ENCODE peak calls at places on chromosomes 5 and 9, in ten cellular contexts. G is effector CD4-positive, alpha-beta T cell; F is thyroid gland; O is RPMI7951; S is stimulated activated CD4-positive, alpha-beta T cell treated with anti-CD3 and anti-CD28 coated beads, TNF-alpha, amount 100 ng/mL, for 1 hour; C is Peyer's patch; Q is non-pigmented ciliary epithelial cell; J is cardiac fibroblast; T is HCT116; H is suprapubic skin. B is an unnamed sample.

GRCh38 chr9:88660611-88661010 is 125.6 kb downstream of the NXNL2 start:
- DNase-seq in Q (no peak), H (no peak), O (peak), F (peak), J (peak), C (no peak), T (peak), G (no peak), S (no peak), B (no peak)

GRCh38 chr5:158498959-158499679 is 600.6 kb downstream of the EBF1 start:
- DNase-seq in C (no peak), G (no peak), T (no peak), Q (no peak), H (no peak), J (no peak), O (no peak), F (no peak), S (no peak), B (no peak)

GRCh38 chr9:104969116-104969515 is 41.2 kb upstream of the ABCA1 start:
- DNase-seq in H (no peak), G (no peak), O (no peak), C (no peak), T (no peak), S (no peak), F (no peak), J (no peak), Q (no peak), B (no peak)

GRCh38 chr5:178832618-178833201 is 27.0 kb upstream of the ZNF354B start:
- DNase-seq in T (peak), C (no peak), G (no peak), J (no peak), O (no peak), F (no peak), S (no peak), Q (no peak), H (no peak), B (no peak)

GRCh38 chr9:82488702-82489578 is 500.4 kb downstream of the SPATA31D1 start:
- DNase-seq in H (no peak), Q (peak), F (peak), O (peak), C (no peak), T (no peak), G (no peak), S (no peak), J (peak), B (no peak)

GRCh38 chr5:135880278-135880677 is 15.4 kb downstream of the IL9 start:
- DNase-seq in Q (no peak), J (peak), T (peak), H (no peak), C (no peak), G (no peak), S (no peak), O (no peak), F (no peak), B (no peak)

GRCh38 chr5:78328585-78329173 is 31.7 kb upstream of the SCAMP1 start:
- DNase-seq in T (no peak), O (peak), F (no peak), H (no peak), J (peak), C (no peak), S (no peak), Q (no peak), G (no peak), B (no peak)

GRCh38 chr9:89899476-89900047 is 294.8 kb downstream of the GADD45G start:
- DNase-seq in C (no peak), G (no peak), O (no peak), Q (no peak), H (no peak), F (no peak), S (no peak), T (no peak), J (no peak), B (no peak)

GRCh38 chr5:52943285-52943684 is 45.9 kb upstream of the ITGA2 start:
- DNase-seq in S (no peak), F (no peak), Q (no peak), T (no peak), C (no peak), G (no peak), H (no peak), J (peak), O (peak), B (no peak)

GRCh38 chr9:107102011-107102410 is 181.1 kb upstream of the RAD23B start:
- DNase-seq in Q (no peak), H (no peak), C (no peak), O (no peak), T (no peak), J (no peak), G (no peak), F (no peak), S (no peak), B (no peak)

GRCh38 chr9:118083161-118083560 is 379.0 kb downstream of the TLR4 start:
- DNase-seq in S (no peak), O (no peak), Q (no peak), H (no peak), J (no peak), F (no peak), G (no peak), C (no peak), T (no peak), B (no peak)

GRCh38 chr5:34522599-34523381 is 133.3 kb upstream of the RAI14 start:
- DNase-seq in G (peak), S (no peak), F (peak), H (peak), C (no peak), J (peak), O (peak), Q (peak), T (peak), B (no peak)

GRCh38 chr9:130193531-130194405 is 21.6 kb downstream of the NCS1 start:
- DNase-seq in T (no peak), C (no peak), H (no peak), J (no peak), O (no peak), Q (no peak), G (no peak), S (no peak), F (peak), B (no peak)

GRCh38 chr5:128579111-128579510 is 41.1 kb upstream of the FBN2 start:
- DNase-seq in S (no peak), H (no peak), F (no peak), Q (peak), O (no peak), C (no peak), T (no peak), G (no peak), J (peak), B (no peak)

GRCh38 chr9:123360161-123361085 is 4.4 kb downstream of the CRB2 start:
- DNase-seq in F (peak), J (no peak), H (no peak), O (no peak), Q (no peak), T (no peak), G (no peak), S (no peak), C (peak), B (peak)

GRCh38 chr9:122102156-122102555 is 9.0 kb upstream of the TTLL11 start:
- DNase-seq in H (no peak), T (no peak), Q (no peak), F (no peak), G (no peak), J (no peak), C (no peak), S (no peak), O (no peak), B (no peak)

GRCh38 chr9:10208691-10209069 is 404.1 kb downstream of the PTPRD start:
- DNase-seq in T (no peak), F (no peak), Q (no peak), C (no peak), H (no peak), O (no peak), J (no peak), G (no peak), S (no peak), B (no peak)

GRCh38 chr5:39331993-39332392 is 32.3 kb downstream of the C9 start:
- DNase-seq in S (no peak), C (no peak), G (no peak), O (no peak), J (peak), H (no peak), F (no peak), T (no peak), Q (no peak), B (no peak)

GRCh38 chr9:137665697-137666504 is 47.1 kb downstream of the EHMT1 start:
- DNase-seq in H (no peak), C (no peak), T (no peak), G (no peak), Q (no peak), J (no peak), O (no peak), S (no peak), F (no peak), B (no peak)